ENCODE peak calls at places on chromosomes 12 and 14, in ten cellular contexts. D, K, P, W, R, M, Q, F, A and I are unnamed samples.

GRCh38 chr12:95462081-95462480 is 11.9 kb upstream of the METAP2 start:
- DNase-seq in P (no peak), R (no peak), M (no peak), W (no peak), Q (no peak), D (no peak), K (no peak), A (no peak), F (no peak), I (no peak)

GRCh38 chr14:51432302-51432948 is 192.4 kb downstream of the TMX1 start:
- DNase-seq in P (no peak), K (no peak), A (no peak), Q (no peak), W (no peak), F (no peak), D (no peak), R (no peak), M (no peak), I (no peak)

GRCh38 chr12:40015360-40015759 is 90.5 kb downstream of the SLC2A13 start:
- DNase-seq in W (no peak), Q (no peak), R (no peak), D (no peak), A (no peak), P (no peak), F (no peak), M (no peak), K (no peak), I (no peak)

GRCh38 chr14:62706217-62706616 is 339.0 kb downstream of the KCNH5 start:
- DNase-seq in A (no peak), P (no peak), Q (no peak), R (no peak), F (no peak), K (no peak), D (no peak), W (no peak), M (no peak), I (no peak)

GRCh38 chr12:18898469-18898868 is 160.6 kb downstream of the CAPZA3 start:
- DNase-seq in F (no peak), A (no peak), W (no peak), P (no peak), D (no peak), K (no peak), Q (no peak), M (no peak), R (no peak), I (no peak)

GRCh38 chr12:74891276-74891675 is 318.4 kb downstream of the KCNC2 start:
- DNase-seq in W (no peak), K (no peak), A (no peak), D (no peak), P (no peak), Q (no peak), F (no peak), R (no peak), M (no peak), I (no peak)

GRCh38 chr12:115444336-115444735 is 760.4 kb upstream of the TBX3 start:
- DNase-seq in F (no peak), K (no peak), D (no peak), P (no peak), Q (no peak), A (no peak), R (no peak), M (no peak), W (no peak), I (no peak)

GRCh38 chr14:49634547-49635334 is at the start of gene DNAAF2:
- DNase-seq in D (peak), P (peak), A (peak), K (peak), W (no peak), R (peak), F (peak), Q (peak), M (peak), I (peak)

GRCh38 chr12:91620949-91621348 is 438.3 kb upstream of the DCN start:
- DNase-seq in W (no peak), F (no peak), M (peak), Q (peak), P (no peak), A (no peak), R (no peak), K (no peak), D (no peak), I (no peak)

GRCh38 chr12:65824314-65824563 is at the start of gene HMGA2:
- DNase-seq in R (peak), A (peak), Q (peak), F (no peak), W (no peak), D (peak), K (no peak), P (no peak), M (no peak), I (no peak)

GRCh38 chr14:52043690-52044089 is 25.2 kb downstream of the NID2 start:
- DNase-seq in M (peak), K (peak), P (peak), F (no peak), W (no peak), A (no peak), R (peak), D (no peak), Q (no peak), I (peak)

GRCh38 chr14:68627868-68628604 is 164.8 kb downstream of the ZFP36L1 start:
- DNase-seq in M (no peak), P (no peak), W (no peak), F (peak), Q (peak), D (no peak), K (peak), R (no peak), A (no peak), I (peak)

GRCh38 chr12:10909462-10909861 is at the start of gene TAS2R13:
- DNase-seq in K (no peak), W (no peak), Q (no peak), R (no peak), D (no peak), A (no peak), F (no peak), P (no peak), M (no peak), I (no peak)

GRCh38 chr12:103858953-103859601 is 18.0 kb upstream of the NT5DC3 start:
- DNase-seq in M (no peak), P (peak), R (no peak), K (no peak), W (peak), D (peak), Q (no peak), A (peak), F (no peak), I (peak)